ENCODE peak calls at places on chromosomes 11 and 22, in ten cellular contexts. H, E, P, I, L, S, B, W, G and J are unnamed samples.

GRCh38 chr22:29071261-29072045 is 1.4 kb upstream of the KREMEN1 start:
- DNase-seq in H (peak), E (peak), P (peak), I (peak), L (peak), S (peak), B (no peak), W (peak), G (peak), J (peak)

GRCh38 chr11:71251159-71251721 is 1.1 kb downstream of the SHANK2 start:
- DNase-seq in H (no peak), E (no peak), P (peak), I (no peak), L (peak), S (no peak), B (no peak), W (no peak), G (peak), J (peak)

GRCh38 chr11:120912504-120912903 is 111.4 kb upstream of the TBCEL start:
- DNase-seq in H (no peak), E (no peak), P (peak), I (no peak), L (peak), S (peak), B (no peak), W (peak), G (no peak), J (peak)

GRCh38 chr11:129766858-129767604 is 48.6 kb upstream of the TMEM45B start:
- DNase-seq in H (no peak), E (no peak), P (peak), I (no peak), L (peak), S (peak), B (peak), W (peak), G (no peak), J (no peak)

GRCh38 chr22:49019737-49020136 is 807.9 kb downstream of the BRD1 start:
- DNase-seq in H (peak), E (no peak), P (no peak), I (no peak), L (no peak), S (no peak), B (no peak), W (no peak), G (no peak), J (no peak)

GRCh38 chr22:35521358-35522264 is 19.0 kb upstream of the RASD2 start:
- DNase-seq in H (no peak), E (no peak), P (no peak), I (no peak), L (no peak), S (no peak), B (no peak), W (no peak), G (no peak), J (peak)

GRCh38 chr11:46680164-46680760 is 20.2 kb downstream of the ARHGAP1 start:
- DNase-seq in H (peak), E (no peak), P (no peak), I (no peak), L (no peak), S (no peak), B (no peak), W (no peak), G (no peak), J (no peak)

GRCh38 chr22:42304021-42304790 is 33.8 kb upstream of the TCF20 start:
- DNase-seq in H (no peak), E (no peak), P (no peak), I (no peak), L (peak), S (peak), B (no peak), W (no peak), G (no peak), J (no peak)

GRCh38 chr11:77299528-77299993 is 1.9 kb downstream of the GDPD4 start:
- DNase-seq in H (no peak), E (no peak), P (no peak), I (no peak), L (peak), S (no peak), B (no peak), W (no peak), G (no peak), J (peak)

GRCh38 chr11:120565436-120566155 is 54.0 kb downstream of the GRIK4 start:
- DNase-seq in H (no peak), E (no peak), P (no peak), I (no peak), L (no peak), S (no peak), B (no peak), W (no peak), G (no peak), J (peak)

GRCh38 chr11:33463059-33463458 is 205.9 kb downstream of the HIPK3 start:
- DNase-seq in H (no peak), E (no peak), P (no peak), I (no peak), L (no peak), S (no peak), B (no peak), W (peak), G (no peak), J (no peak)

DNA sequence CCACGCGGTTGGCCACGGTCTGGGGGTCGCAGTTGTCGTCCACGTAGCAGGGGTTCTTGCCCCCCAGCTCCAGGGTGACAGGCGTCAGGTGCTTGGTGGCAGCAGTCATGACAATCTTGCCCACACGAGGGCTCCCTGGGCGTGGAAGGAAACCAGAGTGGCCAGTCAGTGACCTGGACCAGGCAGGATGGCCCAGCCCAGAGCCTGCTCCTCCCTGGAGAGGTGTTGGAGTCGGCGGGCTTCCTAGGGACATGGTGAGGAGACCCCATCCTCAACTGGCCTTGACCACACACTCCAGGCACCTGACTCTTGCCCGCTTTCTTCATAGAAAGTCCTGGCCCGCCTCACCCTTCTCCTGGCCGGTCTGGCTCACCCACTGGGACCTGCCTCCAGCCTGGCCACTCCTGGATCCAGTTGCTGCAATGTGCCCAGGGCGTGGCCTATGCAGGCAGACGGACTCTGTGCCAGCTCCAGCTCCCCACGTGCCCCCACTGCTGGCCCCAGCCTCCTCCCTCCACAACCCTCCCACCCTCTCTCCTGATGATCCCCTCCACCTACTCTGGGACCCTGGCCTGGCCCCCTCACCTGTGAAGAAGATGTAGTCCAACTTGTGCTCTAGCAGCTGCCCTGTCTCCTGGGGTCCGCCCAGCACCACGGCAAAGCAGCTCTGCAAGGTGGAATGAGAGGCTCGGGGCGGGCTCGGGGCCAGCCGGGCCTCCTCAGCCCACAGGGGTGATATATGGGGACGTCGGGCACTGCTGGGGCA is 8.7 kb downstream of the ALDH3B2 start:
- DNase-seq in H (no peak), E (no peak), P (no peak), I (no peak), L (peak), S (peak), B (no peak), W (no peak), G (peak), J (no peak)
- TF ChIP-seq CTCF in H (no peak), E (no peak), P (peak), I (no peak), L (peak), S (no peak), B (no peak), W (no peak), G (peak), J (no peak)

GRCh38 chr22:27663812-27664211 is 137.7 kb downstream of the MN1 start:
- DNase-seq in H (no peak), E (no peak), P (no peak), I (no peak), L (no peak), S (no peak), B (no peak), W (no peak), G (no peak), J (no peak)

GRCh38 chr22:27667121-27667843 is 134.3 kb downstream of the MN1 start:
- DNase-seq in H (peak), E (peak), P (peak), I (no peak), L (no peak), S (peak), B (no peak), W (peak), G (no peak), J (no peak)

GRCh38 chr22:27668828-27669797 is 132.4 kb downstream of the MN1 start:
- DNase-seq in H (no peak), E (peak), P (no peak), I (peak), L (peak), S (peak), B (no peak), W (peak), G (no peak), J (peak)

GRCh38 chr22:27663031-27663367 is 138.6 kb downstream of the MN1 start:
- DNase-seq in H (no peak), E (no peak), P (no peak), I (no peak), L (no peak), S (no peak), B (no peak), W (no peak), G (no peak), J (no peak)

GRCh38 chr22:27666272-27666997 is 135.1 kb downstream of the MN1 start:
- DNase-seq in H (no peak), E (no peak), P (no peak), I (no peak), L (no peak), S (no peak), B (no peak), W (no peak), G (no peak), J (no peak)
- H3K27ac ChIP-seq in H (no peak), E (no peak), P (no peak), I (no peak), L (no peak), S (no peak), B (no peak), W (no peak), G (no peak), J (no peak)

DNA sequence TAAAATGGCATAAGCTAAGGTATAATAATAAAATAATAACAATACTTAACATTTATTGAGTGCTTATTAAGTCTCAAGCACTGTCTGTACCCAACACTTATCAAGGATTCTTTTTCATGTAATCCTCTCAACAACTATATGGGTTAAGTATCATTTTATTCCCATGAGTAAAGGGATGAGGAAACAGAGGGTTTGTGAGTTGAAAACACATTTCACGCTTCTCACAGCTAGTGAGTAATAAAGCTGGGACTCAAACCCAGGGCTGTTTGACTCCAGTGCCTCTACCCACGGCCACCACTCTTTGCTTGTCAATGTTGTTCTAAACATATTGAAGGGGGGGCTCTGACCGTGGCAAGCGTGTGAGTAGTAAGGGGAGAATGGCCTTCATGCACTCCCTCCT is 8.7 kb downstream of the CD3E start:
- DNase-seq in H (no peak), E (no peak), P (no peak), I (no peak), L (no peak), S (no peak), B (no peak), W (no peak), G (no peak), J (no peak)
- TF ChIP-seq CTCF in H (no peak), E (no peak), P (no peak), I (no peak), L (no peak), S (no peak), B (no peak), W (no peak), G (no peak), J (no peak)

GRCh38 chr22:31083923-31084810 is 3.0 kb downstream of the SMTN start:
- DNase-seq in H (peak), E (no peak), P (no peak), I (no peak), L (no peak), S (no peak), B (no peak), W (no peak), G (no peak), J (no peak)
- H3K27ac ChIP-seq in H (peak), E (peak), P (no peak), I (peak), L (peak), S (peak), B (peak), W (peak), G (peak), J (peak)